ENCODE peak calls at places on chromosomes 5 and 9, in eight cellular contexts. D is cardiac fibroblast; E is HS-27A; M is iris pigment epithelial cell; W is IMR-90; X is psoas muscle; C is kidney; Y is stimulated activated CD8-positive, alpha-beta memory T cell treated with anti-CD3 and anti-CD28 coated beads, Interleukin-7, amount 100 ng/mL, for 24 hours. I is an unnamed sample.

GRCh38 chr5:44294492-44294891 is 94.7 kb downstream of the FGF10 start:
- DNase-seq in W (no peak), E (no peak), X (peak), C (peak), M (peak), D (no peak), Y (no peak), I (no peak)

GRCh38 chr5:17217421-17218352 is at the start of gene BASP1:
- DNase-seq in E (peak), C (peak), Y (no peak), X (peak), W (peak), D (peak), M (peak), I (peak)

GRCh38 chr5:116573617-116574431 is 799 bp downstream of the SEMA6A start:
- DNase-seq in C (peak), E (no peak), W (no peak), Y (no peak), D (peak), X (no peak), M (peak), I (no peak)

GRCh38 chr5:149857499-149857898 is 87.1 kb downstream of the PDE6A start:
- DNase-seq in Y (no peak), M (peak), E (no peak), X (peak), W (no peak), D (peak), C (peak), I (no peak)

GRCh38 chr9:133778336-133778995 is 40.3 kb upstream of the SARDH start:
- DNase-seq in D (no peak), Y (no peak), X (peak), C (peak), M (no peak), E (no peak), W (no peak), I (no peak)

GRCh38 chr5:36630201-36630968 is 24.0 kb downstream of the SLC1A3 start:
- DNase-seq in W (peak), E (no peak), X (no peak), Y (no peak), C (no peak), D (no peak), M (no peak), I (no peak)

GRCh38 chr5:110851357-110851756 is 112.5 kb downstream of the SLC25A46 start:
- DNase-seq in W (peak), C (no peak), E (no peak), Y (no peak), X (no peak), M (peak), D (no peak), I (no peak)

GRCh38 chr5:73815631-73816030 is 189.6 kb downstream of the ARHGEF28 start:
- DNase-seq in C (no peak), D (no peak), Y (no peak), M (peak), E (no peak), X (no peak), W (peak), I (no peak)

GRCh38 chr9:89674667-89675402 is 70.0 kb downstream of the GADD45G start:
- DNase-seq in X (peak), W (no peak), D (peak), C (no peak), Y (no peak), M (no peak), E (no peak), I (no peak)

GRCh38 chr9:6616976-6617375 is 28.6 kb downstream of the GLDC start:
- DNase-seq in X (no peak), C (no peak), W (no peak), D (no peak), E (no peak), M (no peak), Y (no peak), I (no peak)

GRCh38 chr5:4941957-4942830 is 197.9 kb upstream of the ADAMTS16 start:
- DNase-seq in X (peak), Y (no peak), W (no peak), M (no peak), C (no peak), D (no peak), E (no peak), I (peak)

GRCh38 chr9:131776473-131776872 is 36.6 kb upstream of the RAPGEF1 start:
- DNase-seq in Y (no peak), M (peak), E (no peak), W (peak), D (peak), X (no peak), C (peak), I (no peak)

GRCh38 chr5:151198861-151199260 is 25.0 kb downstream of the CCDC69 start:
- DNase-seq in W (no peak), M (no peak), E (no peak), C (no peak), X (no peak), D (no peak), Y (no peak), I (peak)

GRCh38 chr5:168239325-168239724 is 52.1 kb upstream of the WWC1 start:
- DNase-seq in X (no peak), E (no peak), D (no peak), Y (no peak), W (no peak), M (no peak), C (no peak), I (no peak)

GRCh38 chr5:42894057-42894456 is 82.4 kb upstream of the SELENOP start:
- DNase-seq in X (no peak), E (no peak), C (no peak), M (no peak), Y (no peak), W (no peak), D (no peak), I (no peak)

GRCh38 chr5:151483647-151484046 is 36.2 kb downstream of the SLC36A1 start:
- DNase-seq in W (no peak), Y (no peak), M (no peak), C (no peak), D (no peak), E (no peak), X (no peak), I (no peak)

GRCh38 chr5:157740211-157740610 is 3.3 kb upstream of the LSM11 start:
- DNase-seq in C (no peak), M (no peak), Y (no peak), E (no peak), D (no peak), W (no peak), X (no peak), I (no peak)

GRCh38 chr5:98128846-98129245 is 644.6 kb upstream of the RGMB start:
- DNase-seq in X (no peak), M (no peak), D (no peak), E (no peak), Y (no peak), C (no peak), W (no peak), I (no peak)

GRCh38 chr5:31106259-31106658 is 87.2 kb upstream of the CDH6 start:
- DNase-seq in E (no peak), W (no peak), C (no peak), D (no peak), Y (no peak), M (peak), X (no peak), I (no peak)

GRCh38 chr9:27528278-27528885 is 1.2 kb downstream of the MOB3B start:
- DNase-seq in D (peak), E (no peak), X (peak), C (peak), W (peak), M (peak), Y (peak), I (peak)

GRCh38 chr9:22005083-22005699 is 3.9 kb downstream of the CDKN2B start:
- DNase-seq in Y (no peak), D (no peak), C (no peak), W (peak), X (no peak), E (no peak), M (peak), I (no peak)

GRCh38 chr9:34408173-34408572 is 31.5 kb upstream of the MYORG start:
- DNase-seq in X (no peak), W (no peak), E (no peak), D (no peak), Y (no peak), C (no peak), M (no peak), I (no peak)

GRCh38 chr5:58294598-58295298 is 165.1 kb downstream of the PLK2 start:
- DNase-seq in M (peak), X (no peak), C (no peak), W (peak), Y (no peak), D (no peak), E (no peak), I (no peak)

GRCh38 chr9:96522371-96522770 is 72.4 kb downstream of the HABP4 start:
- DNase-seq in C (no peak), E (no peak), Y (no peak), M (no peak), X (no peak), D (no peak), W (no peak), I (no peak)

GRCh38 chr9:84974258-84974657 is 304.7 kb downstream of the NTRK2 start:
- DNase-seq in W (no peak), Y (no peak), E (no peak), X (no peak), M (no peak), D (no peak), C (no peak), I (no peak)

GRCh38 chr9:74773886-74774479 is 113.7 kb downstream of the TRPM6 start:
- DNase-seq in Y (peak), C (peak), E (peak), W (peak), M (peak), X (peak), D (peak), I (peak)

GRCh38 chr9:133937120-133937519 is 55.0 kb downstream of the VAV2 start:
- DNase-seq in Y (no peak), M (no peak), E (no peak), D (no peak), X (no peak), C (no peak), W (no peak), I (no peak)

GRCh38 chr9:38229830-38230155 is 160.8 kb upstream of the SHB start:
- DNase-seq in E (no peak), W (no peak), M (no peak), D (no peak), C (no peak), X (no peak), Y (no peak), I (no peak)

GRCh38 chr9:92425578-92425977 is 1.3 kb upstream of the OMD start:
- DNase-seq in E (no peak), C (no peak), W (peak), Y (no peak), X (no peak), M (peak), D (peak), I (no peak)

GRCh38 chr9:113538131-113538530 is 74.6 kb downstream of the RGS3 start:
- DNase-seq in E (no peak), D (no peak), C (no peak), Y (no peak), M (no peak), X (no peak), W (no peak), I (no peak)

GRCh38 chr9:127278372-127278771 is 13.8 kb downstream of the GARNL3 start:
- DNase-seq in X (no peak), C (no peak), E (no peak), M (no peak), W (no peak), Y (no peak), D (no peak), I (no peak)

I was measured in activated CD4-positive, CD25-positive, alpha-beta regulatory T cell treated with anti-CD3 and anti-CD28 coated beads, Interleukin-2, amount 50 U/mL, for 72 hours.